ENCODE peak calls at places on chromosomes 2 and 18, in four cellular contexts. G is HepG2, K is K562, W is GM12878. S is an unnamed sample.
A peak's percentile ranks its signal among the peaks of the same experiment; 100 is the strongest.

GRCh38 chr2:208129804-208130712 is at the start of gene CRYGC:
- DNase-seq in K (no peak), W (no peak), G (peak; percentile 84), S (no peak)

GRCh38 chr18:79788096-79789085 is 9.3 kb upstream of the KCNG2 start:
- DNase-seq in W (no peak), G (no peak), K (no peak), S (no peak)

GRCh38 chr2:184654945-184655344 is 56.6 kb downstream of the ZNF804A start:
- DNase-seq in K (no peak), W (no peak), G (no peak), S (no peak)

GRCh38 chr2:137969876-137970275 is 5.6 kb downstream of the HNMT start:
- DNase-seq in W (no peak), G (no peak), K (no peak), S (no peak)

GRCh38 chr2:182360012-182360662 is 66.7 kb downstream of the PDE1A start:
- DNase-seq in W (no peak), K (no peak), G (no peak), S (no peak)

GRCh38 chr2:181140414-181140813 is 160.0 kb downstream of the UBE2E3 start:
- DNase-seq in K (no peak), G (no peak), W (no peak), S (no peak)

GRCh38 chr2:10971855-10972348 is 60.2 kb downstream of the KCNF1 start:
- DNase-seq in G (no peak), K (no peak), W (no peak), S (no peak)

GRCh38 chr2:208363485-208363884 is 43.1 kb upstream of the PTH2R start:
- DNase-seq in W (peak; percentile 23), K (no peak), G (no peak), S (no peak)

GRCh38 chr2:69734040-69734611 is 7.8 kb upstream of the ANXA4 start:
- DNase-seq in K (no peak), G (peak; percentile 86), W (no peak), S (no peak)

GRCh38 chr2:175793649-175794048 is 208.4 kb downstream of the LNPK start:
- DNase-seq in G (no peak), K (no peak), W (no peak), S (no peak)

GRCh38 chr2:109612991-109613921 is 510 bp downstream of the SEPTIN10 start:
- DNase-seq in K (no peak), W (no peak), G (peak; percentile 48), S (peak; percentile 23)

GRCh38 chr18:62586148-62586774 is 63.4 kb downstream of the ZCCHC2 start:
- DNase-seq in K (peak; percentile 74), W (peak; percentile 34), G (peak; percentile 29), S (peak; percentile 69)

GRCh38 chr2:230723363-230723762 is 10.7 kb downstream of the CAB39 start:
- DNase-seq in G (no peak), W (no peak), K (no peak), S (no peak)

GRCh38 chr2:47651296-47651695 is 131.6 kb upstream of the MSH6 start:
- DNase-seq in W (no peak), K (no peak), G (no peak), S (no peak)

GRCh38 chr18:5237723-5238370 is 40.8 kb upstream of the AKAIN1 start:
- DNase-seq in K (peak; percentile 87), G (peak; percentile 82), W (peak; percentile 51), S (peak; percentile 8)

GRCh38 chr2:122031544-122032263 is 276.3 kb downstream of the TSN start:
- DNase-seq in W (peak; percentile 1), G (no peak), K (no peak), S (no peak)

GRCh38 chr18:22250591-22250996 is 81.2 kb downstream of the GATA6 start:
- DNase-seq in K (no peak), G (no peak), W (no peak), S (no peak)

GRCh38 chr2:72954376-72955187 is 37.3 kb downstream of the EMX1 start:
- DNase-seq in G (no peak), W (no peak), K (no peak), S (no peak)

GRCh38 chr2:156383798-156384197 is 51.3 kb upstream of the NR4A2 start:
- DNase-seq in K (no peak), W (no peak), G (no peak), S (no peak)

DNA sequence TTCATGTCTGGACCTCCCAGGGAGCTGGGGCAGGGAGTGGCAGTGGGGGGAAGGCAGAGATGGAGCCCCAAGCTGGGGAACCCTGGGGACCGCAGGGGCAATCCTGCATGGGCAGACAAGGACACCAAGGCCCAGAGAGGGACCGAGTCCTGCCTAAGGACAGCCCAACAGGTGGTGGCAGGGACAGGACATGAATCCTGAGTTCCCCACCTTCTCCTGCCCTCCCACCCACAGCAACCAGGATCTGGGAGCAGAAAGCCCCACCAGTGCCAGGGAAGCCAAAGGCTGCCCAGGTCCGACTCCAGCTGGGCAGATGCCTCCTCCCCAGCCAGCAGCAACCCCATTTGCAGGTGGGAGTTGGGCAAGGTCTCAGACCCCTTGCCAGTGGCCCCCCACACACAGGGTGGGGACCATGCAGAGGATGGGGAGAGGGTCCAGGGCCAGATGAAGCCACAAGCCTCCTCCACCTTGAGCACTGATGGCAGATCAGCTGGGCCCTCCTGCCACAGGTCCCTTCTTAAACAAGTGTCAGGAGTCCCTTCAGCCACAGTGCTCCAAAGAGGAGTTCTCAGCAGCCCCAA is 6.3 kb downstream of the ADRA2B start:
- DNase-seq in K (no peak), G (no peak), W (no peak), S (no peak)
- TF ChIP-seq FOXK2 in K (no peak), G (no peak), W (no peak), S (no peak)

DNA sequence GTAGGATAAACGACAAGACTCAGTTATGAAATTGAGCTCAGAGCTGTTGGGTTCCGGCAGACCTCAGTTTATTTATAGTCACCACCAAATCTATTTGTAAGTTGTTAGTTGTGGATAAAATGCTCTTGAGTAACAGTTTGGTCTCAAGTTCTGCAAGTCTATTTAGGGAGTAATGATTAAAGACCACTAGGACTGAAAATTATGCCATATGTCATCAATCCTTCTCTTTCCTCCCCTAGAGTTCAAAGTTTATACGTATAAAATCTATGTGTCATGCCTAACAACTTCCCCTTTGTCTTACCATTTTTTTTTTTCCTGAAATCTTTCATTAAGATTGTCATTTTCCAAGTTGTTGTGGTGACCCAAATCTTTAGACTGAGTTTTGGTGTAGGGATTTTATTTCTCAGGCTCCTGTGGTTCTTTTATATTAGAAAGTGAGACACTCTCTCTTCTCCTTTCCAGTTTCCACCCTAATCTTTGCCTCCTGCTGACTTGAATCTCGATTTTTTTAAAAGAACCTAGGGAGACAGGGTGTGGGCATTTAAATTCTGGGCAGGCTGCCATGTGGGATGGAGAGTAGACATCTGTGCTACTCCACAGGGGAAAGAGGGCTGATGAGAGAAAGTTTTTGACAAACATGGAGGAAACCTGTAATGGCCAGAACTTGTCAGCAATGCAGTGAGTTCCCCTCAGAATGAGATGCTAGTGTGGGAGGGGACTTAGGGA is 51.0 kb downstream of the LAMA3 start:
- DNase-seq in W (no peak), K (no peak), G (no peak), S (peak; percentile 33)
- TF ChIP-seq FOXK2 in W (no peak), K (no peak), G (no peak), S (no peak)

GRCh38 chr18:60100805-60101204 is 201.0 kb downstream of the PMAIP1 start:
- DNase-seq in K (no peak), G (no peak), W (no peak), S (no peak)
- TF ChIP-seq FOXK2 in K (no peak), G (no peak), W (no peak), S (no peak)

GRCh38 chr2:127829845-127830246 is 18.9 kb upstream of the WDR33 start:
- DNase-seq in W (peak; percentile 96), G (no peak), K (no peak), S (no peak)
- TF ChIP-seq FOXK2 in W (no peak), G (no peak), K (no peak), S (no peak)

S was measured in HEK293T.